ENCODE peak calls at places on chromosomes 5 and 9, in seven cellular contexts. I, W, T, N, P, U and D are unnamed samples.

GRCh38 chr9:129694265-129694664 is 28.8 kb downstream of the PRRX2 start:
- DNase-seq in N (no peak), T (no peak), U (no peak), I (no peak), W (no peak), P (no peak), D (no peak)

GRCh38 chr5:91438871-91439270 is 55.8 kb upstream of the ARRDC3 start:
- DNase-seq in U (no peak), T (no peak), I (peak), P (peak), W (no peak), N (no peak), D (no peak)

GRCh38 chr5:178203670-178204204 is 596 bp upstream of the HNRNPAB start:
- DNase-seq in I (no peak), T (peak), U (no peak), W (no peak), P (no peak), N (no peak), D (no peak)

GRCh38 chr5:67935908-67936573 is 279.5 kb upstream of the PIK3R1 start:
- DNase-seq in N (no peak), I (no peak), T (no peak), U (no peak), P (no peak), W (no peak), D (no peak)

GRCh38 chr9:136516191-136516654 is 29.6 kb downstream of the NOTCH1 start:
- DNase-seq in P (no peak), I (no peak), T (no peak), W (no peak), N (no peak), U (no peak), D (no peak)

GRCh38 chr5:118249386-118249785 is 739.0 kb downstream of the DTWD2 start:
- DNase-seq in P (no peak), I (no peak), U (no peak), T (peak), N (no peak), W (no peak), D (no peak)

GRCh38 chr5:87732875-87733768 is 320.4 kb upstream of the CCNH start:
- DNase-seq in T (no peak), W (no peak), I (no peak), U (peak), N (no peak), P (no peak), D (no peak)

GRCh38 chr9:111003182-111003581 is 35.1 kb downstream of the LPAR1 start:
- DNase-seq in U (no peak), N (no peak), P (no peak), T (no peak), I (no peak), W (no peak), D (no peak)

GRCh38 chr5:152673601-152674000 is 268.5 kb upstream of the NMUR2 start:
- DNase-seq in T (no peak), I (peak), U (no peak), N (no peak), W (no peak), P (no peak), D (no peak)

GRCh38 chr9:131656356-131657030 is 83.4 kb downstream of the RAPGEF1 start:
- DNase-seq in U (peak), N (no peak), I (peak), P (no peak), W (no peak), T (peak), D (peak)

GRCh38 chr5:82356808-82357671 is 78.9 kb upstream of the RPS23 start:
- DNase-seq in W (peak), N (peak), T (peak), U (peak), I (peak), P (peak), D (peak)

GRCh38 chr5:138064526-138064925 is 19.3 kb upstream of the WNT8A start:
- DNase-seq in N (no peak), P (no peak), U (no peak), W (no peak), T (no peak), I (no peak), D (no peak)

GRCh38 chr5:17000296-17000939 is 64.3 kb upstream of the MYO10 start:
- DNase-seq in P (peak), I (peak), T (no peak), U (peak), W (peak), N (peak), D (no peak)

GRCh38 chr9:35114921-35115341 is 731 bp downstream of the ATOSB start:
- DNase-seq in U (peak), I (peak), T (peak), N (peak), P (no peak), W (peak), D (peak)

GRCh38 chr9:127508901-127509260 is 57.6 kb downstream of the LRSAM1 start:
- DNase-seq in U (no peak), T (no peak), I (no peak), P (no peak), N (no peak), W (no peak), D (no peak)

GRCh38 chr9:8552732-8553131 is 753.2 kb upstream of the DMAC1 start:
- DNase-seq in I (no peak), N (no peak), W (no peak), P (no peak), T (no peak), U (no peak), D (no peak)